ENCODE peak calls at places on chromosomes 16 and 17, in ten cellular contexts. U is HTR-8/SVneo; S is WTC11; V is stimulated activated CD8-positive, alpha-beta memory T cell treated with anti-CD3 and anti-CD28 coated beads, Interleukin-4, amount 100 ng/mL, for 1 hour; J is AG08395; P is HCEC 1CT; L is hepatic stellate cell; R is GM06990; E is SW 1271; Z is NCI-H345. I is an unnamed sample.

GRCh38 chr17:73929860-73930430 is 273.5 kb upstream of the RPL38 start:
- DNase-seq in U (no peak), S (no peak), V (no peak), J (no peak), P (no peak), L (no peak), R (no peak), E (no peak), Z (no peak), I (no peak)

GRCh38 chr16:89217388-89218191 is at the start of gene ZNF778:
- DNase-seq in U (peak), S (peak), V (peak), J (peak), P (peak), L (peak), R (peak), E (peak), Z (peak), I (peak)

GRCh38 chr16:21265104-21265825 is 12.8 kb downstream of the CRYM start:
- DNase-seq in U (no peak), S (no peak), V (no peak), J (no peak), P (no peak), L (no peak), R (no peak), E (no peak), Z (no peak), I (no peak)

GRCh38 chr16:74844041-74844826 is 69.6 kb upstream of the FA2H start:
- DNase-seq in U (no peak), S (no peak), V (no peak), J (no peak), P (peak), L (no peak), R (no peak), E (no peak), Z (no peak), I (no peak)

GRCh38 chr16:57480127-57480753 is 6.1 kb downstream of the DOK4 start:
- DNase-seq in U (no peak), S (no peak), V (no peak), J (peak), P (peak), L (peak), R (no peak), E (no peak), Z (no peak), I (peak)

GRCh38 chr17:57723427-57724037 is 21.6 kb downstream of the CCDC182 start:
- DNase-seq in U (no peak), S (no peak), V (no peak), J (no peak), P (no peak), L (no peak), R (no peak), E (no peak), Z (no peak), I (no peak)

GRCh38 chr16:81560979-81561657 is 116.5 kb downstream of the CMIP start:
- DNase-seq in U (no peak), S (no peak), V (no peak), J (no peak), P (peak), L (no peak), R (no peak), E (no peak), Z (no peak), I (no peak)

GRCh38 chr16:16797239-16797638 is 418.3 kb downstream of the NPIPA7 start:
- DNase-seq in U (no peak), S (peak), V (no peak), J (no peak), P (no peak), L (no peak), R (no peak), E (no peak), Z (no peak), I (no peak)

GRCh38 chr17:35788504-35788998 is 6.9 kb downstream of the MMP28 start:
- DNase-seq in U (no peak), S (no peak), V (no peak), J (peak), P (peak), L (peak), R (no peak), E (no peak), Z (no peak), I (no peak)

GRCh38 chr17:17391575-17392370 is 85.0 kb upstream of the MED9 start:
- DNase-seq in U (no peak), S (no peak), V (peak), J (no peak), P (no peak), L (no peak), R (peak), E (no peak), Z (no peak), I (no peak)